ENCODE peak calls at places on chromosomes 2 and 18, in five cellular contexts. G is posterior vena cava, B is HuH-7.5, F is progenitor cell of endocrine pancreas, T is anterior cingulate cortex. K is an unnamed sample.

GRCh38 chr18:50203801-50204604 is 9.1 kb upstream of the MYO5B start:
- DNase-seq in G (peak), B (peak), F (peak), T (peak), K (no peak)

GRCh38 chr2:81093031-81093430 is 788.5 kb upstream of the LRRTM1 start:
- DNase-seq in G (no peak), B (no peak), F (no peak), T (no peak), K (no peak)

GRCh38 chr2:146221826-146222225 is 1623.0 kb upstream of the ACVR2A start:
- DNase-seq in G (no peak), B (no peak), F (no peak), T (no peak), K (no peak)

GRCh38 chr2:47336259-47337238 is 66.4 kb upstream of the MSH2 start:
- DNase-seq in G (no peak), B (no peak), F (no peak), T (no peak), K (no peak)

GRCh38 chr2:85957256-85957655 is 68.5 kb upstream of the ST3GAL5 start:
- DNase-seq in G (no peak), B (no peak), F (no peak), T (no peak), K (no peak)

GRCh38 chr18:76621184-76621583 is 126.1 kb upstream of the ZNF516 start:
- DNase-seq in G (no peak), B (no peak), F (no peak), T (no peak), K (no peak)

GRCh38 chr2:142190805-142191204 is 60.0 kb upstream of the LRP1B start:
- DNase-seq in G (no peak), B (no peak), F (no peak), T (no peak), K (no peak)

GRCh38 chr18:58284699-58285490 is 240.9 kb downstream of the NEDD4L start:
- DNase-seq in G (no peak), B (no peak), F (no peak), T (no peak), K (no peak)

GRCh38 chr2:27647289-27647688 is 16.1 kb downstream of the SUPT7L start:
- DNase-seq in G (no peak), B (no peak), F (no peak), T (no peak), K (no peak)

GRCh38 chr18:60684843-60685513 is 312.4 kb upstream of the MC4R start:
- DNase-seq in G (no peak), B (no peak), F (no peak), T (no peak), K (no peak)

GRCh38 chr18:77129150-77129551 is 3.4 kb downstream of the MBP start:
- DNase-seq in G (no peak), B (no peak), F (no peak), T (no peak), K (no peak)

GRCh38 chr18:46160050-46160798 is 56.0 kb downstream of the HAUS1 start:
- DNase-seq in G (no peak), B (no peak), F (no peak), T (no peak), K (no peak)

GRCh38 chr18:57786038-57786437 is 17.1 kb downstream of the ATP8B1 start:
- DNase-seq in G (no peak), B (no peak), F (no peak), T (no peak), K (no peak)

GRCh38 chr2:215611609-215612386 is 175.9 kb upstream of the FN1 start:
- DNase-seq in G (no peak), B (no peak), F (no peak), T (no peak), K (no peak)

GRCh38 chr2:170972508-170973224 is 43.6 kb downstream of the GORASP2 start:
- DNase-seq in G (no peak), B (no peak), F (no peak), T (no peak), K (no peak)

GRCh38 chr18:77343846-77344527 is 94.3 kb downstream of the GALR1 start:
- DNase-seq in G (no peak), B (no peak), F (no peak), T (no peak), K (no peak)

GRCh38 chr2:121721926-121722325 is 14.7 kb downstream of the NIFK start:
- DNase-seq in G (no peak), B (no peak), F (no peak), T (no peak), K (no peak)

GRCh38 chr2:206936456-206937222 is 2.7 kb upstream of the CPO start:
- DNase-seq in G (no peak), B (no peak), F (no peak), T (no peak), K (no peak)

GRCh38 chr2:153963247-153963646 is 91.5 kb downstream of the GALNT13 start:
- DNase-seq in G (no peak), B (no peak), F (no peak), T (no peak), K (no peak)

GRCh38 chr18:58611471-58612131 is 17.3 kb downstream of the ALPK2 start:
- DNase-seq in G (no peak), B (no peak), F (no peak), T (no peak), K (no peak)

GRCh38 chr2:120972286-120972685 is 236.6 kb downstream of the GLI2 start:
- DNase-seq in G (no peak), B (no peak), F (no peak), T (no peak), K (no peak)

GRCh38 chr18:72868666-72869661 is 1.2 kb upstream of the NETO1 start:
- DNase-seq in G (no peak), B (no peak), F (peak), T (no peak), K (no peak)

GRCh38 chr2:160783481-160783880 is 289.9 kb upstream of the RBMS1 start:
- DNase-seq in G (no peak), B (no peak), F (no peak), T (no peak), K (no peak)

GRCh38 chr18:67483952-67484351 is 32.6 kb downstream of the DSEL start:
- DNase-seq in G (no peak), B (no peak), F (no peak), T (no peak), K (no peak)

GRCh38 chr2:74259191-74259590 is 60.8 kb downstream of the MTHFD2 start:
- DNase-seq in G (no peak), B (no peak), F (no peak), T (no peak), K (no peak)

K was measured in CD4-positive, CD25-positive, alpha-beta regulatory T cell.